ENCODE peak calls at places on chromosomes 4 and X, in seven cellular contexts. H, A, C, L, Y, N and J are unnamed samples.

GRCh38 chrX:129795584-129795983 is 15.8 kb downstream of the SASH3 start:
- DNase-seq in H (no peak), N (no peak), Y (no peak), L (no peak), C (no peak), A (no peak), J (no peak)

GRCh38 chr4:137738377-137738990 is 206.2 kb upstream of the PCDH18 start:
- DNase-seq in Y (no peak), L (no peak), A (no peak), H (no peak), N (no peak), C (no peak), J (no peak)

GRCh38 chr4:143360838-143361237 is 24.2 kb downstream of the GAB1 start:
- DNase-seq in H (no peak), A (no peak), C (no peak), N (no peak), L (no peak), Y (no peak), J (no peak)

GRCh38 chr4:95957054-95957453 is 117.2 kb downstream of the PDHA2 start:
- DNase-seq in Y (no peak), A (no peak), N (no peak), H (no peak), L (no peak), C (no peak), J (no peak)

GRCh38 chrX:357693-358471 is 28.8 kb downstream of the PPP2R3B start:
- DNase-seq in L (no peak), C (no peak), H (no peak), Y (no peak), A (peak), N (no peak), J (no peak)

GRCh38 chrX:9988762-9989161 is 21.6 kb downstream of the CLDN34 start:
- DNase-seq in Y (peak), N (no peak), L (peak), C (no peak), H (no peak), A (no peak), J (no peak)

GRCh38 chrX:131331152-131331551 is 42.0 kb upstream of the IGSF1 start:
- DNase-seq in C (peak), Y (no peak), N (no peak), H (no peak), L (no peak), A (no peak), J (no peak)

GRCh38 chrX:31099536-31100090 is 27.8 kb upstream of the FTHL17 start:
- DNase-seq in H (no peak), A (no peak), L (no peak), N (no peak), Y (no peak), C (no peak), J (no peak)

GRCh38 chrX:28586891-28587635 is at the start of gene IL1RAPL1:
- DNase-seq in H (peak), N (peak), L (no peak), A (no peak), C (no peak), Y (peak), J (no peak)

GRCh38 chr4:105181259-105181658 is 34.6 kb downstream of the TET2 start:
- DNase-seq in H (no peak), N (no peak), Y (no peak), L (no peak), C (no peak), A (no peak), J (no peak)

GRCh38 chr4:825063-825968 is 613 bp downstream of the CPLX1 start:
- DNase-seq in A (no peak), L (no peak), C (peak), H (no peak), N (no peak), Y (no peak), J (no peak)

GRCh38 chr4:4659871-4660651 is 118.2 kb upstream of the STX18 start:
- DNase-seq in A (no peak), N (peak), H (peak), L (no peak), Y (peak), C (peak), J (peak)

GRCh38 chrX:8748855-8749254 is 16.9 kb upstream of the ANOS1 start:
- DNase-seq in H (no peak), C (peak), N (no peak), L (peak), A (no peak), Y (peak), J (no peak)

GRCh38 chr4:168386002-168386401 is 67.5 kb upstream of the DDX60 start:
- DNase-seq in C (no peak), A (no peak), H (no peak), N (no peak), Y (no peak), L (no peak), J (no peak)

GRCh38 chr4:74228691-74229640 is 71.0 kb downstream of the MTHFD2L start:
- DNase-seq in Y (peak), N (peak), C (peak), A (peak), H (no peak), L (peak), J (no peak)

GRCh38 chrX:15233416-15234015 is 36.4 kb downstream of the ASB9 start:
- DNase-seq in H (no peak), L (no peak), N (no peak), C (no peak), Y (no peak), A (no peak), J (no peak)

GRCh38 chr4:149296503-149296902 is 519.1 kb downstream of the IQCM start:
- DNase-seq in N (no peak), Y (no peak), A (no peak), C (no peak), H (no peak), L (no peak), J (no peak)

DNA sequence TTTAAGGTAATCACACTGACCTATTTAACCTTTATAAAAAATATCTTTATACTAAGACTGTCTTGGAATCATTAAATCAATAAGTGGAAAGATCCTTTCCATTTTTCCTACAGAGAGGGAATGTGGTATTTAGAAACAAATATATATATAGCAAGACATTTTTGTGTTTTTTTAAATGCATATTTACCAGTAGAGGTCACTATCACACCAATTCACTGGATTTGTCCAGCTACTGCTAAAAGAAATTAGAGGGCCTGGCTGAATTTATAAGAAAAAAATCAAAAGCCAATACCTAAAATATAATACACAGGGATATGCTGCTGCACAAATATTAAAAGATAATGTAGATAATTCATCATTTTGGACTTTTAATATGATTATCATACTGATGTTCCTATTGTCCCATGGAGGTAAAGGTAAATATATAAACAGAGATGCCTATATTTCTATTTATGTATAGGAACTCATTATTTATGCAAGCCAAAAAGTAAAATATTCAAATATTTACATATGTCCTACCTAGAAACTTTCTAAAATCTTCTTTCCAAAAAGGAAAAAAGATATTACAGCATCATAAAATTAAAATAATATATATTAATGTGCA is 69.5 kb downstream of the PDE5A start:
- DNase-seq in Y (peak), N (no peak), A (no peak), L (peak), C (peak), H (peak), J (no peak)
- TF ChIP-seq CTCF in Y (peak), N (peak), A (peak), L (peak), C (no peak), H (peak), J (peak)

GRCh38 chr4:99679976-99680375 is 22.3 kb upstream of the C4orf54 start:
- DNase-seq in Y (no peak), A (no peak), L (no peak), C (no peak), H (no peak), N (no peak), J (no peak)

GRCh38 chr4:99683913-99684312 is 26.3 kb upstream of the C4orf54 start:
- DNase-seq in Y (no peak), N (no peak), L (no peak), H (no peak), A (no peak), C (no peak), J (no peak)

GRCh38 chr4:99677161-99677560 is 19.5 kb upstream of the C4orf54 start:
- DNase-seq in N (no peak), C (no peak), L (no peak), Y (no peak), A (no peak), H (no peak), J (no peak)

GRCh38 chr4:99679204-99679603 is 21.6 kb upstream of the C4orf54 start:
- DNase-seq in N (no peak), A (peak), C (no peak), Y (no peak), L (no peak), H (no peak), J (no peak)
- TF ChIP-seq CTCF in N (no peak), A (no peak), C (no peak), Y (no peak), L (no peak), H (no peak), J (no peak)

DNA sequence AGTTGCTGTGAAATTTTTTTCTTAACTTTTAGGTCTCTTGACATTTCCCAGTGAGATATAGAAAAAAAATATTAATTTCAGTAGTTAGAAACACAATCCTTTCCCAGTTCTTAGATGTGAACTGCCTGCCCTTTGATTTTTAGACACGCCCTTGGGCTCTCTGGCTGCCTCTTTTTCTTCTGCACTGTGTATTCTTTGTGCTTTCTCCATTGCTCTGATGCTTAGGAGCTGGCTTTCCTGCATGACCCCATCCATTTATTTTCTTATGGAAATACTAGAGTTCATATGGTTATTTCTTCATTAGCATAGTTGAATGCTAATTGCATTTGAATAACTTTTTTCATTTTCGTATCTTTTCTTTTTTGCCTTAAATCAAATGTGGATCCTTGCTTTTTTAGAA is 224.9 kb upstream of the SMIM31 start:
- DNase-seq in A (no peak), L (no peak), C (no peak), Y (no peak), N (no peak), H (no peak), J (no peak)
- TF ChIP-seq CTCF in A (no peak), L (no peak), C (no peak), Y (no peak), N (no peak), H (no peak), J (no peak)

GRCh38 chrX:83008415-83008814 is 499.7 kb upstream of the POU3F4 start:
- DNase-seq in Y (no peak), N (no peak), H (no peak), L (no peak), C (no peak), A (no peak), J (no peak)
- TF ChIP-seq CTCF in Y (peak), N (peak), H (no peak), L (peak), C (no peak), A (peak), J (peak)

DNA sequence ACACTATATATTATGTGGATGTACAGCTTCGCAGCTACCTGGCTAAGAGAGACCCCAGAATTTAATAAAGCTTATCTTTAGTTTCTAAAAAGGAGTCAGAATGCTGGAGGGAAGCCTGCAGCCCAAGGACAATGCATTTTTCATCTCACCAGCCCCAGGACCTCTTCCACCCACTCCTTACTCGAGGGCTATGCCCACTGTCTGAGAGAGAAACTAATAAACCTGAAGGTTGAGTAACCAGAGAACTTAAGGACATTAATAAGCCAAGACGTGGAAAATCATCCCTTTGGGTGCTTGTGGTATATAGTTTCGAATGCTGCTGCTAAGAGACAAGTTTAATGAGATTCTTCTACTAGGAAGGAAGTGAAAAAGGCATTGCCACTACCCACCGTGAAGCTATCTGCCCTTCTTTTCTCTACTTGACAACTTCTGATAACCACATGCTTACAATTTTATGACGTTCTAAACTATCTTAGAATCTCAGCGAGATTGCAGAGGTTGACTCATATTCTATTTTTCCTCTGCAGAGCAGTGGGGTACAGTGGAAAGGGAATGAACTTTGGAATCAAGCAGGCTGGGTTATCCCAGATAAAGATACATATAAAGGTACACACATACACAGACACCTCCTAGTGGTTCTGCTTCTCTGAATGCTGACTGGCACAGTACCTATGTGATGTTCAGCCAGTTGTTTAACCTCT is 3.3 kb downstream of the RELL1 start:
- DNase-seq in A (no peak), N (no peak), Y (peak), L (no peak), C (no peak), H (no peak), J (no peak)
- TF ChIP-seq CTCF in A (no peak), N (no peak), Y (peak), L (peak), C (no peak), H (no peak), J (no peak)